ENCODE peak calls at places on chromosome 18, in six cellular contexts. W is A549, E is T-helper 9 cell, Y is NCI-H1105 treated with DMSO at 0.1 percent for 48 hours, Z is left ventricle myocardium superior, O is A172. B is an unnamed sample.
A peak's percentile ranks its signal among the peaks of the same experiment; 100 is the strongest.

GRCh38 chr18:56982756-56983155 is 164.1 kb upstream of the BOD1L2 start:
- DNase-seq in W (no peak), E (no peak), Y (no peak), Z (no peak), O (no peak), B (no peak)

GRCh38 chr18:63452273-63452672 is 24.5 kb upstream of the SERPINB5 start:
- DNase-seq in W (no peak), E (no peak), Y (no peak), Z (no peak), O (no peak), B (no peak)

GRCh38 chr18:63290456-63291200 is 28.9 kb downstream of the BCL2 start:
- DNase-seq in W (no peak), E (peak; percentile 23), Y (no peak), Z (no peak), O (no peak), B (no peak)

GRCh38 chr18:48902023-48902855 is 48.5 kb downstream of the SMAD7 start:
- DNase-seq in W (peak; percentile 84), E (no peak), Y (peak; percentile 89), Z (peak; percentile 91), O (peak; percentile 71), B (peak; percentile 89)

GRCh38 chr18:55111271-55111670 is 152.0 kb upstream of the CCDC68 start:
- DNase-seq in W (no peak), E (no peak), Y (no peak), Z (no peak), O (no peak), B (no peak)

GRCh38 chr18:79199691-79200374 is 130.6 kb downstream of the ATP9B start:
- DNase-seq in W (no peak), E (no peak), Y (no peak), Z (no peak), O (no peak), B (no peak)

GRCh38 chr18:68275616-68276015 is 439.3 kb downstream of the TMX3 start:
- DNase-seq in W (no peak), E (no peak), Y (no peak), Z (no peak), O (peak; percentile 44), B (no peak)

GRCh38 chr18:32310119-32310518 is 120.3 kb downstream of the MEP1B start:
- DNase-seq in W (no peak), E (no peak), Y (no peak), Z (no peak), O (no peak), B (no peak)

GRCh38 chr18:63213331-63213900 is 106.2 kb downstream of the BCL2 start:
- DNase-seq in W (no peak), E (no peak), Y (no peak), Z (no peak), O (no peak), B (no peak)

GRCh38 chr18:58671941-58672565 is 788 bp downstream of the MALT1 start:
- DNase-seq in W (peak; percentile 39), E (no peak), Y (peak; percentile 50), Z (no peak), O (no peak), B (peak; percentile 52)

GRCh38 chr18:49813071-49813320 is 337 bp downstream of the ACAA2 start:
- DNase-seq in W (peak; percentile 20), E (no peak), Y (peak; percentile 57), Z (peak; percentile 67), O (no peak), B (peak; percentile 27)

GRCh38 chr18:57125627-57126026 is 21.3 kb upstream of the BOD1L2 start:
- DNase-seq in W (no peak), E (no peak), Y (no peak), Z (no peak), O (no peak), B (no peak)

GRCh38 chr18:59959606-59960005 is 59.8 kb downstream of the PMAIP1 start:
- DNase-seq in W (no peak), E (no peak), Y (no peak), Z (no peak), O (no peak), B (no peak)

GRCh38 chr18:8380006-8380405 is 229.2 kb upstream of the RAB12 start:
- DNase-seq in W (no peak), E (no peak), Y (no peak), Z (no peak), O (no peak), B (no peak)

GRCh38 chr18:49249523-49249922 is 210.9 kb downstream of the DYM start:
- DNase-seq in W (peak; percentile 12), E (no peak), Y (no peak), Z (no peak), O (peak; percentile 57), B (no peak)

GRCh38 chr18:58592223-58593214 is 36.4 kb downstream of the ALPK2 start:
- DNase-seq in W (no peak), E (no peak), Y (no peak), Z (peak; percentile 70), O (no peak), B (no peak)

GRCh38 chr18:39481281-39481680 is 1915.7 kb upstream of the CELF4 start:
- DNase-seq in W (no peak), E (no peak), Y (no peak), Z (no peak), O (no peak), B (no peak)

GRCh38 chr18:58694720-58695468 is 23.6 kb downstream of the MALT1 start:
- DNase-seq in W (no peak), E (no peak), Y (no peak), Z (no peak), O (no peak), B (no peak)

GRCh38 chr18:77061946-77062517 is 70.6 kb downstream of the MBP start:
- DNase-seq in W (no peak), E (no peak), Y (no peak), Z (no peak), O (no peak), B (no peak)

GRCh38 chr18:10477863-10478260 is 23.4 kb downstream of the APCDD1 start:
- DNase-seq in W (no peak), E (no peak), Y (no peak), Z (no peak), O (no peak), B (no peak)

GRCh38 chr18:77709107-77709506 is 459.5 kb downstream of the GALR1 start:
- DNase-seq in W (no peak), E (no peak), Y (no peak), Z (no peak), O (no peak), B (no peak)

GRCh38 chr18:59623456-59624383 is 73.5 kb downstream of the CCBE1 start:
- DNase-seq in W (no peak), E (no peak), Y (no peak), Z (no peak), O (peak; percentile 27), B (no peak)

GRCh38 chr18:63907649-63908048 is at the start of gene SERPINB10:
- DNase-seq in W (no peak), E (no peak), Y (no peak), Z (no peak), O (no peak), B (no peak)

GRCh38 chr18:25247725-25248124 is 104.2 kb downstream of the ZNF521 start:
- DNase-seq in W (no peak), E (no peak), Y (no peak), Z (no peak), O (no peak), B (no peak)

GRCh38 chr18:34938102-34938501 is 103.1 kb upstream of the MAPRE2 start:
- DNase-seq in W (no peak), E (no peak), Y (no peak), Z (no peak), O (no peak), B (no peak)